ENCODE peak calls at places on chromosomes 11 and 22, in eight cellular contexts. C is AG10803; V is activated naive CD8-positive, alpha-beta T cell treated with anti-CD3 and anti-CD28 coated beads for 36 hours; Q is NCI-H1048; E is lower lobe of right lung; W is H4; I is BJ; N is non-pigmented ciliary epithelial cell. R is an unnamed sample.

GRCh38 chr22:48898524-48899377 is 928.9 kb downstream of the BRD1 start:
- DNase-seq in V (no peak), W (no peak), Q (no peak), N (no peak), C (no peak), E (no peak), I (no peak), R (no peak)

GRCh38 chr11:66720223-66720898 is 8.7 kb downstream of the SPTBN2 start:
- DNase-seq in Q (peak; percentile 82), E (peak; percentile 67), I (peak; percentile 5), V (peak; percentile 66), W (peak; percentile 96), C (peak; percentile 6), N (peak; percentile 57), R (peak; percentile 4)

GRCh38 chr22:46233231-46233630 is 16.9 kb downstream of the CDPF1 start:
- DNase-seq in N (no peak), C (peak; percentile 41), I (no peak), Q (no peak), V (no peak), W (no peak), E (no peak), R (peak; percentile 43)

GRCh38 chr11:11860103-11860979 is 18.6 kb downstream of the USP47 start:
- DNase-seq in Q (no peak), W (peak; percentile 31), V (no peak), E (no peak), N (no peak), I (no peak), C (peak; percentile 16), R (no peak)

GRCh38 chr22:37994049-37994448 is 9.7 kb upstream of the SOX10 start:
- DNase-seq in E (no peak), I (no peak), W (no peak), N (no peak), V (no peak), C (no peak), Q (no peak), R (no peak)

GRCh38 chr11:120912504-120912903 is 111.4 kb upstream of the TBCEL start:
- DNase-seq in Q (no peak), N (peak; percentile 18), W (peak; percentile 54), V (no peak), C (peak; percentile 53), I (no peak), E (no peak), R (peak; percentile 21)

GRCh38 chr22:45469573-45470383 is 32.9 kb upstream of the FBLN1 start:
- DNase-seq in N (no peak), I (peak; percentile 74), W (no peak), Q (no peak), E (peak; percentile 7), C (peak; percentile 94), V (no peak), R (no peak)

GRCh38 chr11:78690588-78690987 is 115.9 kb upstream of the NARS2 start:
- DNase-seq in E (no peak), I (no peak), V (no peak), Q (no peak), C (no peak), N (no peak), W (no peak), R (no peak)

GRCh38 chr11:114397349-114397982 is 2.8 kb downstream of the C11orf71 start:
- DNase-seq in E (no peak), Q (no peak), N (no peak), I (no peak), V (no peak), C (no peak), W (no peak), R (no peak)

GRCh38 chr11:2580444-2581050 is 119.2 kb downstream of the KCNQ1OT1 start:
- DNase-seq in Q (no peak), W (no peak), E (peak; percentile 35), C (no peak), I (no peak), V (no peak), N (no peak), R (no peak)

GRCh38 chr11:72637198-72637597 is 37.0 kb downstream of the PDE2A start:
- DNase-seq in C (no peak), N (no peak), I (no peak), Q (no peak), W (no peak), V (no peak), E (no peak), R (no peak)

GRCh38 chr11:45896392-45897068 is 10.5 kb downstream of the FREY1 start:
- DNase-seq in E (no peak), N (no peak), Q (no peak), I (no peak), W (peak; percentile 35), V (no peak), C (no peak), R (no peak)

GRCh38 chr11:1263036-1263435 is 40.2 kb downstream of the MUC5B start:
- DNase-seq in E (peak; percentile 47), N (no peak), Q (no peak), V (peak; percentile 23), W (no peak), C (no peak), I (no peak), R (no peak)

GRCh38 chr11:128231845-128232410 is 355.4 kb downstream of the ETS1 start:
- DNase-seq in Q (no peak), C (no peak), N (no peak), E (no peak), W (no peak), V (no peak), I (no peak), R (no peak)